ENCODE peak calls at places on chromosomes 2 and 18, in four cellular contexts. N is tibial nerve, O is astrocyte, Y is A549. J is an unnamed sample.

GRCh38 chr18:58175122-58175687 is 131.2 kb downstream of the NEDD4L start:
- DNase-seq in N (no peak), Y (no peak), O (no peak), J (no peak)

GRCh38 chr2:20317690-20318089 is 33.0 kb downstream of the PUM2 start:
- DNase-seq in N (no peak), Y (no peak), O (no peak), J (no peak)

GRCh38 chr18:79533146-79533545 is 137.4 kb downstream of the NFATC1 start:
- DNase-seq in N (peak; percentile 7), O (no peak), Y (no peak), J (no peak)

GRCh38 chr2:3628800-3629199 is 29.2 kb upstream of the ALLC start:
- DNase-seq in Y (no peak), N (no peak), O (no peak), J (no peak)

GRCh38 chr18:10088734-10089133 is 174.9 kb downstream of the VAPA start:
- DNase-seq in Y (no peak), O (no peak), N (no peak), J (no peak)

GRCh38 chr2:58834404-58834803 is 593.3 kb upstream of the FANCL start:
- DNase-seq in Y (no peak), O (peak; percentile 16), N (no peak), J (no peak)

GRCh38 chr2:105929506-105929905 is 184.8 kb downstream of the NCK2 start:
- DNase-seq in N (no peak), O (no peak), Y (no peak), J (no peak)

GRCh38 chr18:63042351-63042750 is 277.2 kb downstream of the BCL2 start:
- DNase-seq in N (no peak), O (no peak), Y (no peak), J (no peak)

GRCh38 chr2:141348481-141348880 is 782.3 kb downstream of the LRP1B start:
- DNase-seq in Y (no peak), O (peak; percentile 32), N (no peak), J (no peak)

GRCh38 chr2:86274918-86275275 is 62.5 kb downstream of the REEP1 start:
- DNase-seq in Y (no peak), O (peak; percentile 3), N (no peak), J (no peak)

GRCh38 chr2:173271135-173271534 is 83.5 kb upstream of the CDCA7 start:
- DNase-seq in N (no peak), O (no peak), Y (no peak), J (no peak)

GRCh38 chr2:128550389-128550788 is 231.7 kb upstream of the HS6ST1 start:
- DNase-seq in Y (no peak), N (no peak), O (no peak), J (no peak)

GRCh38 chr2:54396107-54396506 is 60.0 kb upstream of the SPTBN1 start:
- DNase-seq in O (peak; percentile 42), N (no peak), Y (no peak), J (no peak)

GRCh38 chr18:46070683-46071614 is 1.1 kb downstream of the PSTPIP2 start:
- DNase-seq in N (no peak), O (no peak), Y (no peak), J (no peak)

GRCh38 chr2:172100080-172101007 is 2.4 kb downstream of the DLX2 start:
- DNase-seq in O (no peak), Y (no peak), N (no peak), J (no peak)

GRCh38 chr2:142175917-142176316 is 45.1 kb upstream of the LRP1B start:
- DNase-seq in N (no peak), O (no peak), Y (no peak), J (no peak)

GRCh38 chr2:207528980-207529329 is 807 bp upstream of the CREB1 start:
- DNase-seq in Y (peak; percentile 50), O (no peak), N (no peak), J (no peak)

GRCh38 chr2:64770781-64771334 is 117.1 kb upstream of the SERTAD2 start:
- DNase-seq in O (peak; percentile 89), Y (no peak), N (no peak), J (no peak)

GRCh38 chr2:31335921-31336570 is 78.5 kb downstream of the XDH start:
- DNase-seq in N (no peak), Y (no peak), O (peak; percentile 93), J (no peak)

GRCh38 chr2:147204102-147204501 is 640.7 kb upstream of the ACVR2A start:
- DNase-seq in O (peak; percentile 97), N (no peak), Y (no peak), J (no peak)

GRCh38 chr2:98730851-98731708 is at the start of gene MGAT4A:
- DNase-seq in Y (peak; percentile 63), O (no peak), N (peak; percentile 39), J (no peak)

GRCh38 chr2:37388074-37388473 is 43.6 kb downstream of the QPCT start:
- DNase-seq in N (no peak), Y (no peak), O (peak; percentile 85), J (no peak)

GRCh38 chr2:15999592-16000469 is 59.5 kb downstream of the MYCN start:
- DNase-seq in N (no peak), Y (no peak), O (no peak), J (no peak)

GRCh38 chr2:224209927-224210326 is 170.8 kb upstream of the SERPINE2 start:
- DNase-seq in Y (no peak), N (no peak), O (no peak), J (no peak)

GRCh38 chr2:137886432-137886831 is 77.8 kb upstream of the HNMT start:
- DNase-seq in O (no peak), Y (no peak), N (no peak), J (no peak)

GRCh38 chr2:52222128-52222527 is 1190.2 kb upstream of the NRXN1 start:
- DNase-seq in N (no peak), O (peak; percentile 49), Y (no peak), J (no peak)

DNA sequence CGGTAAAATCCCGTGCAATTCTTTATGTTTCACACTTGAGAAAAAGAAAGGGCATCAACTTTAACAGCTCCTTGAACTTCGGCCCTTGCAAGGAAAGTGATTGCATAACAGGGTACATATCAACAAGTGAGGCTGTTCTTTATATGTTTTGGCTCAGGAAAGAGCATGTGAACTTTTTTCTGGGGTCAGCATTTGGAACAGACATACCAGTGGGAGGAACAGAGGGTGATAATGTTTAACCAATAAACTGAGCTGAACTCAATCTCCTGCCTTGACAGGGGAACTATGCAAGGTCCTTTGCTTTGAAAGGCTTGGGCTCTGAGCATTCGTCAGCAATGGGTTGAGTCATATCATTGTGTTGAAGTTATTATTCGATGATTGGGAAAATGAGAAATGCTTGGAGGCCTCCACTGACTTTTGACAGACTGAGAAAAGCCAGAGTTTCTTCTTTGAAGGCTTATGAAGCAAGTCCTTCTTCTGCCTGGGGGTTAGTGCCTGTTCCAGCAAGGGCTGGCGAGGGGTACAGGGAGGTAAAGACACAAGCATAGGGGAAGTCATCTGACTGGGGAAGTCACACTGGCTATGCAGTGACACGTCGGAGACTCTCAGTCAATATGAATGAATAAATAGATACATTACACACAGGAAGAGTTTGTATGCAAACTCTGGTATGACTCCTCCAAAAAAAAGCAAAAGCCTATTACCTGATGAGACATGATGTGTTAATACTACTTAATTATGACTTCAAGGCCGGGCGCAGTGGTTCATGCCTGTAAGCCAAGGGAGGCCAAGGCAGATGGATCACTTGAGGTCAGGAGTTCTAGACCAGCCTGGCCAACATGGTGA is 57.2 kb downstream of the CYB5A start:
- DNase-seq in N (no peak), O (peak; percentile 48), Y (peak; percentile 32), J (no peak)
- H3K4me1 ChIP-seq in N (peaks cover 4% of the 10 kb centered on the region), O (no peaks in the 10 kb centered on the region), Y (peaks cover 42% of the 10 kb centered on the region), J (peaks cover 37% of the 10 kb centered on the region)

DNA sequence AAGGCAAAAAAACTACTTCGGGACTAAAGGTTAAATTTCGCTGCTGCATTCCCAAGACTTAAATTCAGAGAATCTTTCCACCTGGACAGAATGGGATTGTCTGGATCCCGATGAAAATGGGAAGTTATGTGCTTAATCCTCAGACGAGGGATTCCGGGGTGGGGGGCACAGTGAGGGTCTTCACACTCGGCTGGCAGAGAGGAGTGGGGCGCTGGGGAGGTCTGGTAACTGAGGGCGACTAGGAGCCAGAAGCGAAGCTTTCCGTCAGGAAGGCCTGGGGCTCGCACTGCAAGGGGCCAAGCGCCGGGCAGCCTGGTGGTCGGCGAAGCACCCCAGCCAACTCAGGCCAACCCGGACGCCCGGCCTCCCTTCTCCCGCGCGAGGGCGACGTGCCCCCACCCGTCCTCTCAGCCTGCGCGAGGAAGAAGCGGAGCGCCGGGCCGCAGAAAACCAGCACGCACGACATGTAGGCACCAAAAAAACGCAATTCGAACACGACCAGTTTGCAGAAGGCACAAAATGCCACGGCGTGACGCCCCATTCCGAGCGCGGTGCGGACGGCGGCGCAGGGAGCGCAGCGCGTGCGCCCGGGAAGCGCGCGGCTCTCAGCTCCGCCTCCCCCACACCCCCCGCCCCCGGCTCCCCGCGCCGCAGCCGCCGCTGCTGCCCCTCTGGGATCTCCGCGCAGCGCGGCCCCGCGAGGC is 188.1 kb downstream of the ZEB2 start:
- DNase-seq in N (peak; percentile 36), Y (peak; percentile 23), O (peak; percentile 46), J (no peak)
- TF ChIP-seq CTCF in N (no peak), Y (peak; percentile 20), O (no peak), J (peak; percentile 8)

GRCh38 chr2:217839750-217840107 is 163.1 kb downstream of the TNS1 start:
- DNase-seq in N (no peak), O (no peak), Y (no peak), J (no peak)

GRCh38 chr2:217839073-217839749 is 163.6 kb downstream of the TNS1 start:
- DNase-seq in Y (no peak), N (no peak), O (no peak), J (no peak)

GRCh38 chr2:217837001-217837491 is 165.7 kb downstream of the TNS1 start:
- DNase-seq in O (peak; percentile 41), Y (no peak), N (peak; percentile 77), J (no peak)

GRCh38 chr2:217837530-217837929 is 165.3 kb downstream of the TNS1 start:
- DNase-seq in O (no peak), N (no peak), Y (no peak), J (no peak)

GRCh38 chr2:217838409-217838831 is 164.4 kb downstream of the TNS1 start:
- DNase-seq in Y (no peak), N (no peak), O (no peak), J (no peak)
- H3K4me1 ChIP-seq in Y (no peaks in the 10 kb centered on the region), N (no peaks in the 10 kb centered on the region), O (peaks cover 22% of the 10 kb centered on the region), J (peaks cover 44% of the 10 kb centered on the region)

DNA sequence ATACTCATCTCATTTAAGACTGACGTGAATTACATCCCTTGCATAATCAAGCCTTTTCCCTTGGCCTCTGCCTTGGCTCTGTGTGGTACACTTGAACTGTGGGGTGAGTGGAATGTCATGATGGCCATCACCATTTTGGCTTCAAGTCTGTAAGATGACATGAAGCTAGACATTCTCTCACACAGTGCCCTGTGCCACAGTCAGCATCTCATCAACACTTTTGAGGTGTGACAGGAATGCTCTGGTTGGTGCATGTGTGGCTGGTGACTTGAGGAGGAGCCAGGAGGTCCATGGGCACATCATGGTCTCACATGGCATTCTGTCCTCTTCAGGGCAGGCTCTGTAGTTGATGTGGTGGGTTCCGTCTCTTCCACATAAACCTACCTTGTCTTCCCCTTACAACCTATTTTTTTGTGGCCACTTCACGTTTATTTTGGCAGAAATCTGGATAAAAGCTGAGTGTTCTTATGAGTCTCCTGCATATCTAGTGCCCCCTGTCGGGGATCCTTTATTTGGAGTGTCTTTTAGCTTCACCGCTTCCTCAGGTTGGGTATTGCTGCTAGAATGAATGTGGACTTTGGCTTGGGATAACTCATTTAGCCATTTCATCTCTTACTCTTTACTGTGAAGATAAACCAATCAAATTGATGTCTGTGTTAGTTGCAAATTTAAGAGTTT is 28.1 kb downstream of the MAP4K4 start:
- DNase-seq in Y (no peak), N (no peak), O (no peak), J (no peak)
- TF ChIP-seq CTCF in Y (no peak), N (no peak), O (peak; percentile 10), J (no peak)

DNA sequence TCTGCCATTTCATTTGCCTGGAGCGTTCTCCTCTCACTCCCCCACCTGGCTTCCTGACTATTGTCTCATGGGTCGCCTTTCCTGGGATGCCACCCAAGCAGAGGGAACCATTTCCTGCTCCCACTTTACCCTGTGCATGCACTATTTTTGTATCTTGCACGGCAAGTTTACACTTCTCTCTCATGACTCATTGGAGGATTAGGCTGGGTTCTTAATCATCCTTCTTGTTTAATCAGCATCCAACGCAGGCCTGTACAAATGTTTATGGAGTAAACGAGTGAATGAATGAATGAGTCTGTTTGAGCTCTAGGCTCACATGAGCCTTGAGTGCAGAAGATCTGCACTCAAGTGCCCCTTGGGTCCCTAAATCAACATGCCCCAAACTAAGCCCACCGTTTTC is 3.8 kb upstream of the ARHGAP25 start:
- DNase-seq in Y (no peak), N (no peak), O (peak; percentile 69), J (no peak)
- H3K4me1 ChIP-seq in Y (peaks cover 5% of the 10 kb centered on the region), N (no peaks in the 10 kb centered on the region), O (peaks cover 26% of the 10 kb centered on the region), J (peaks cover 13% of the 10 kb centered on the region)